ENCODE peak calls at places on chromosome 11, in eight cellular contexts. Q is lower leg skin, B is GDM1, R is dermis blood vessel endothelial cell, U is germinal center, S is kidney glomerular epithelial cell, F is NCI-H1417, X is cerebellum. Y is an unnamed sample.

GRCh38 chr11:66113132-66113856 is 43.2 kb downstream of the PACS1 start:
- DNase-seq in S (peak; percentile 84), R (peak; percentile 73), B (no peak), U (no peak), X (no peak), F (no peak), Q (no peak), Y (no peak)

GRCh38 chr11:118939948-118940598 is 14.3 kb upstream of the BCL9L start:
- DNase-seq in B (peak; percentile 88), F (no peak), X (no peak), U (no peak), Q (no peak), R (peak; percentile 34), S (no peak), Y (no peak)

GRCh38 chr11:61996933-61997332 is 29.5 kb upstream of the FTH1 start:
- DNase-seq in B (no peak), R (no peak), F (no peak), Q (peak; percentile 17), U (no peak), X (no peak), S (no peak), Y (no peak)

GRCh38 chr11:118090545-118091162 is 3.9 kb upstream of the SMIM35 start:
- DNase-seq in Q (no peak), X (no peak), R (no peak), U (no peak), S (no peak), B (no peak), F (no peak), Y (no peak)

GRCh38 chr11:77542296-77542695 is 47.5 kb upstream of the AQP11 start:
- DNase-seq in B (no peak), X (no peak), Q (no peak), F (no peak), U (no peak), S (no peak), R (no peak), Y (no peak)

GRCh38 chr11:108498816-108499408 is 728 bp upstream of the POGLUT3 start:
- DNase-seq in F (peak; percentile 23), U (no peak), X (no peak), R (no peak), B (no peak), Q (no peak), S (no peak), Y (no peak)

GRCh38 chr11:27444801-27445215 is 27.8 kb downstream of the LGR4 start:
- DNase-seq in S (no peak), X (no peak), U (no peak), Q (no peak), R (no peak), B (no peak), F (peak; percentile 76), Y (no peak)

GRCh38 chr11:126512251-126512650 is 156.8 kb downstream of the ST3GAL4 start:
- DNase-seq in Q (no peak), X (no peak), R (no peak), U (no peak), S (no peak), B (no peak), F (no peak), Y (no peak)

GRCh38 chr11:71349627-71350026 is 97.2 kb upstream of the SHANK2 start:
- DNase-seq in F (no peak), S (no peak), R (no peak), B (no peak), X (no peak), U (no peak), Q (no peak), Y (no peak)

GRCh38 chr11:46238967-46239800 is 38.3 kb upstream of the CREB3L1 start:
- DNase-seq in F (peak; percentile 70), R (peak; percentile 89), B (peak; percentile 74), U (peak; percentile 89), X (peak; percentile 89), Q (peak; percentile 97), S (peak; percentile 59), Y (peak; percentile 73)

GRCh38 chr11:85137597-85137996 is 489.5 kb downstream of the DLG2 start:
- DNase-seq in Q (no peak), F (no peak), B (no peak), R (no peak), X (no peak), S (no peak), U (no peak), Y (peak; percentile 6)

GRCh38 chr11:66293352-66293751 is 1.7 kb downstream of the TMEM151A start:
- DNase-seq in B (no peak), F (no peak), Q (no peak), S (no peak), X (no peak), U (no peak), R (no peak), Y (no peak)

GRCh38 chr11:100823360-100823759 is 136.3 kb downstream of the ARHGAP42 start:
- DNase-seq in R (no peak), X (no peak), S (no peak), B (no peak), Q (no peak), U (no peak), F (no peak), Y (no peak)

GRCh38 chr11:46490576-46491100 is 99.1 kb upstream of the CHRM4 start:
- DNase-seq in U (no peak), Q (no peak), B (no peak), S (peak; percentile 13), F (no peak), R (peak; percentile 50), X (no peak), Y (no peak)

GRCh38 chr11:97611345-97611744 is 1221.5 kb downstream of the JRKL start:
- DNase-seq in F (no peak), U (no peak), R (no peak), B (no peak), X (no peak), Q (no peak), S (no peak), Y (no peak)

GRCh38 chr11:71250512-71251158 is 1.7 kb downstream of the SHANK2 start:
- DNase-seq in X (no peak), B (no peak), R (no peak), S (no peak), F (no peak), U (no peak), Q (peak; percentile 68), Y (no peak)

GRCh38 chr11:108466405-108466804 is 924 bp downstream of the C11orf65 start:
- DNase-seq in U (no peak), F (peak; percentile 28), X (no peak), Q (no peak), S (no peak), B (no peak), R (no peak), Y (no peak)

GRCh38 chr11:126391970-126392637 is 36.6 kb downstream of the ST3GAL4 start:
- DNase-seq in R (peak; percentile 23), F (no peak), X (peak; percentile 18), S (no peak), Q (no peak), B (peak; percentile 79), U (no peak), Y (no peak)

GRCh38 chr11:108817971-108818370 is 153.1 kb downstream of the DDX10 start:
- DNase-seq in U (no peak), Q (no peak), F (no peak), B (no peak), X (no peak), S (no peak), R (no peak), Y (no peak)

GRCh38 chr11:19508166-19508565 is 204.5 kb upstream of the NAV2 start:
- DNase-seq in Q (no peak), R (peak; percentile 39), X (no peak), S (no peak), B (no peak), F (no peak), U (no peak), Y (no peak)

GRCh38 chr11:14614223-14614622 is 29.4 kb upstream of the PDE3B start:
- DNase-seq in X (no peak), Q (no peak), R (no peak), F (no peak), S (no peak), U (no peak), B (no peak), Y (no peak)

GRCh38 chr11:126100681-126101080 is 38.0 kb upstream of the CDON start:
- DNase-seq in U (no peak), R (no peak), S (no peak), X (no peak), B (no peak), F (no peak), Q (no peak), Y (no peak)

GRCh38 chr11:129189646-129190045 is 2.5 kb downstream of the ARHGAP32 start:
- DNase-seq in U (no peak), X (no peak), S (no peak), F (no peak), R (no peak), B (no peak), Q (no peak), Y (no peak)

GRCh38 chr11:120197254-120197891 is 13.5 kb upstream of the OAF start:
- DNase-seq in R (no peak), F (no peak), X (no peak), B (no peak), Q (no peak), S (no peak), U (no peak), Y (no peak)

GRCh38 chr11:124098142-124098541 is 17.1 kb upstream of the VWA5A start:
- DNase-seq in B (no peak), F (no peak), U (no peak), Q (no peak), R (no peak), S (no peak), X (no peak), Y (no peak)

GRCh38 chr11:129260750-129261149 is 68.6 kb upstream of the ARHGAP32 start:
- DNase-seq in X (no peak), U (no peak), R (no peak), S (no peak), F (no peak), Q (no peak), B (no peak), Y (no peak)

GRCh38 chr11:105004021-105004420 is 18.9 kb downstream of the CASP5 start:
- DNase-seq in X (no peak), U (no peak), B (no peak), S (no peak), R (peak; percentile 9), Q (no peak), F (no peak), Y (no peak)

GRCh38 chr11:75576445-75577049 is 14.5 kb downstream of the SERPINH1 start:
- DNase-seq in X (no peak), S (peak; percentile 75), Q (no peak), B (no peak), F (no peak), U (peak; percentile 84), R (no peak), Y (no peak)

GRCh38 chr11:118634435-118635236 is 27.2 kb downstream of the PHLDB1 start:
- DNase-seq in S (no peak), F (peak; percentile 82), Q (peak; percentile 91), R (no peak), U (no peak), B (no peak), X (peak; percentile 87), Y (peak; percentile 86)

GRCh38 chr11:105071060-105071732 is 26.1 kb upstream of the CARD16 start:
- DNase-seq in R (no peak), F (no peak), Q (no peak), B (no peak), S (no peak), X (no peak), U (no peak), Y (no peak)

GRCh38 chr11:66686100-66686785 is 8.6 kb upstream of the RBM4B start:
- DNase-seq in X (no peak), B (no peak), U (no peak), S (no peak), Q (no peak), F (no peak), R (no peak), Y (peak; percentile 86)

GRCh38 chr11:98062714-98063113 is 958.0 kb upstream of the CNTN5 start:
- DNase-seq in S (no peak), B (no peak), X (no peak), U (no peak), R (no peak), F (no peak), Q (no peak), Y (no peak)

GRCh38 chr11:83033972-83034672 is 37.6 kb downstream of the RAB30 start:
- DNase-seq in S (no peak), B (no peak), U (no peak), X (peak; percentile 18), R (no peak), Q (peak; percentile 88), F (peak; percentile 32), Y (no peak)

GRCh38 chr11:102448869-102449224 is 3.7 kb downstream of the TMEM123 start:
- DNase-seq in U (no peak), X (no peak), S (no peak), Q (no peak), B (no peak), F (no peak), R (peak; percentile 38), Y (no peak)